ENCODE peak calls at places on chromosomes 2 and 18, in nine cellular contexts. I is dorsolateral prefrontal cortex, B is globus pallidus, J is AML-193, E is WTC11, S is AG20443, W is vagina, R is progenitor cell of endocrine pancreas, Y is fibroblast of lung. O is an unnamed sample.

GRCh38 chr2:12787891-12788783 is 71.4 kb downstream of the TRIB2 start:
- DNase-seq in S (peak), J (no peak), E (no peak), I (no peak), W (no peak), Y (peak), B (no peak), R (no peak), O (no peak)

GRCh38 chr2:188811522-188811921 is 162.7 kb upstream of the COL3A1 start:
- DNase-seq in S (peak), Y (peak), J (no peak), I (no peak), B (no peak), W (no peak), E (no peak), R (no peak), O (no peak)

GRCh38 chr2:37669500-37669899 is 1.9 kb downstream of the CDC42EP3 start:
- DNase-seq in B (no peak), Y (no peak), E (no peak), S (no peak), W (no peak), J (no peak), I (no peak), R (no peak), O (no peak)

GRCh38 chr2:103462101-103462500 is 700.3 kb downstream of the TMEM182 start:
- DNase-seq in W (no peak), R (no peak), S (no peak), Y (no peak), E (no peak), I (no peak), J (no peak), B (no peak), O (no peak)

GRCh38 chr18:7467708-7468466 is 99.2 kb upstream of the PTPRM start:
- DNase-seq in R (no peak), E (no peak), S (no peak), I (no peak), J (no peak), B (no peak), W (no peak), Y (peak), O (no peak)

GRCh38 chr2:28423856-28424605 is 31.4 kb downstream of the FOSL2 start:
- DNase-seq in I (no peak), S (no peak), J (peak), W (no peak), B (peak), R (no peak), E (no peak), Y (no peak), O (no peak)

GRCh38 chr2:219628986-219629901 is 1.8 kb downstream of the SLC4A3 start:
- DNase-seq in S (no peak), R (no peak), I (no peak), B (no peak), J (no peak), W (no peak), E (no peak), Y (no peak), O (no peak)

GRCh38 chr2:9473985-9474360 is 378 bp upstream of the IAH1 start:
- DNase-seq in B (peak), E (peak), W (no peak), Y (no peak), J (no peak), I (peak), R (no peak), S (peak), O (peak)

GRCh38 chr2:236627846-236628245 is 58.2 kb downstream of the ACKR3 start:
- DNase-seq in J (no peak), I (no peak), W (no peak), R (no peak), Y (no peak), E (no peak), S (no peak), B (no peak), O (no peak)

GRCh38 chr2:231399853-231400667 is 4.5 kb downstream of the B3GNT7 start:
- DNase-seq in R (no peak), I (no peak), B (peak), S (peak), E (no peak), W (no peak), J (no peak), Y (peak), O (no peak)

GRCh38 chr2:16513626-16514025 is 152.0 kb downstream of the CYRIA start:
- DNase-seq in I (no peak), B (no peak), S (no peak), J (no peak), E (no peak), W (no peak), R (no peak), Y (no peak), O (no peak)

GRCh38 chr2:151730242-151730975 is 3.9 kb downstream of the NEB start:
- DNase-seq in J (no peak), E (no peak), W (no peak), B (no peak), Y (peak), R (no peak), S (peak), I (no peak), O (no peak)

GRCh38 chr2:220665108-220665471 is 907.0 kb downstream of the EPHA4 start:
- DNase-seq in B (no peak), I (no peak), W (no peak), J (no peak), R (no peak), E (no peak), S (no peak), Y (no peak), O (no peak)

GRCh38 chr2:198214108-198214736 is 409.8 kb downstream of the PLCL1 start:
- DNase-seq in E (no peak), I (no peak), Y (peak), S (no peak), W (no peak), R (no peak), J (peak), B (no peak), O (no peak)

GRCh38 chr2:46358713-46359112 is 61.5 kb downstream of the EPAS1 start:
- DNase-seq in R (no peak), J (no peak), S (no peak), B (no peak), I (no peak), E (no peak), Y (no peak), W (no peak), O (no peak)

GRCh38 chr2:20543579-20543887 is 96.7 kb downstream of the RHOB start:
- DNase-seq in E (no peak), R (no peak), J (no peak), I (no peak), B (no peak), Y (peak), W (no peak), S (no peak), O (no peak)

GRCh38 chr2:157283468-157283867 is 26.0 kb downstream of the GALNT5 start:
- DNase-seq in B (no peak), S (no peak), I (no peak), E (no peak), R (no peak), W (no peak), J (no peak), Y (no peak), O (no peak)

GRCh38 chr2:61432990-61433389 is 37.9 kb downstream of the USP34 start:
- DNase-seq in I (no peak), Y (no peak), R (no peak), E (no peak), S (no peak), J (no peak), W (no peak), B (no peak), O (no peak)

GRCh38 chr18:63382843-63383242 is 15.8 kb upstream of the KDSR start:
- DNase-seq in E (no peak), B (no peak), W (no peak), R (no peak), I (no peak), Y (no peak), J (no peak), S (no peak), O (no peak)

GRCh38 chr18:38077219-38077618 is 511.6 kb upstream of the CELF4 start:
- DNase-seq in E (peak), R (no peak), S (no peak), J (no peak), B (no peak), I (no peak), Y (no peak), W (no peak), O (no peak)

GRCh38 chr2:173064231-173064805 is 11.3 kb upstream of the MAP3K20 start:
- DNase-seq in J (no peak), I (no peak), R (no peak), S (no peak), E (no peak), W (no peak), Y (peak), B (no peak), O (no peak)

GRCh38 chr18:74739926-74740325 is 142.3 kb downstream of the ZNF407 start:
- DNase-seq in S (no peak), W (no peak), E (no peak), R (no peak), I (no peak), J (no peak), Y (no peak), B (no peak), O (no peak)

GRCh38 chr2:96631804-96632435 is 6.2 kb downstream of the KANSL3 start:
- DNase-seq in W (no peak), J (no peak), S (no peak), I (no peak), E (no peak), Y (peak), B (no peak), R (no peak), O (no peak)

GRCh38 chr2:86301010-86301409 is 36.4 kb downstream of the REEP1 start:
- DNase-seq in R (no peak), W (no peak), I (no peak), E (no peak), S (no peak), B (no peak), J (no peak), Y (no peak), O (no peak)

GRCh38 chr2:42762823-42763804 is 821 bp downstream of the OXER1 start:
- DNase-seq in J (no peak), I (no peak), R (no peak), W (no peak), E (no peak), S (no peak), Y (no peak), B (no peak), O (no peak)

GRCh38 chr2:233013027-233013461 is at the start of gene NGEF:
- DNase-seq in E (no peak), I (no peak), J (no peak), R (no peak), S (no peak), W (peak), Y (no peak), B (no peak), O (no peak)

GRCh38 chr2:206983156-206983875 is 44.0 kb downstream of the CPO start:
- DNase-seq in Y (peak), J (no peak), S (no peak), B (peak), E (no peak), I (no peak), R (no peak), W (no peak), O (no peak)

GRCh38 chr18:33761363-33761762 is 183.3 kb downstream of the ASXL3 start:
- DNase-seq in W (no peak), S (peak), B (peak), I (no peak), R (no peak), J (peak), Y (peak), E (no peak), O (no peak)

GRCh38 chr2:220795705-220796104 is 776.4 kb downstream of the EPHA4 start:
- DNase-seq in B (no peak), J (no peak), E (no peak), Y (no peak), S (no peak), W (no peak), I (no peak), R (no peak), O (no peak)

GRCh38 chr18:23908827-23909226 is 105.7 kb upstream of the TTC39C start:
- DNase-seq in S (no peak), I (no peak), J (no peak), R (no peak), B (no peak), W (no peak), Y (no peak), E (no peak), O (no peak)

O was measured in frontal cortex.